ENCODE peak calls at places on chromosomes 16 and 17, in ten cellular contexts. K is ovary, G is body of pancreas, T is tibial nerve, D is uterus, B is Peyer's patch, Q is IMR-90, I is prostate gland, Y is adrenal gland, P is upper lobe of left lung. U is an unnamed sample.

GRCh38 chr16:1137604-1138003 is 15.3 kb upstream of the CACNA1H start:
- DNase-seq in K (peak; percentile 98), G (no peak), T (no peak), D (no peak), B (no peak), Q (peak; percentile 57), I (no peak), Y (peak; percentile 99), P (no peak), U (no peak)

GRCh38 chr17:79834575-79835469 is 4.4 kb downstream of the CBX4 start:
- DNase-seq in K (no peak), G (peak; percentile 41), T (no peak), D (no peak), B (no peak), Q (no peak), I (no peak), Y (no peak), P (no peak), U (peak; percentile 35)

GRCh38 chr17:61310611-61311010 is 89.0 kb upstream of the TBX2 start:
- DNase-seq in K (no peak), G (no peak), T (no peak), D (no peak), B (no peak), Q (no peak), I (no peak), Y (no peak), P (no peak), U (no peak)

GRCh38 chr16:50297301-50298074 is 31.1 kb downstream of the ADCY7 start:
- DNase-seq in K (no peak), G (no peak), T (no peak), D (peak; percentile 13), B (peak; percentile 34), Q (no peak), I (no peak), Y (peak; percentile 14), P (no peak), U (peak; percentile 44)

GRCh38 chr16:77993111-77993571 is 29.2 kb upstream of the CLEC3A start:
- DNase-seq in K (no peak), G (no peak), T (no peak), D (peak; percentile 19), B (no peak), Q (peak; percentile 65), I (no peak), Y (no peak), P (no peak), U (no peak)

GRCh38 chr16:11180489-11180888 is 75.5 kb downstream of the SOCS1 start:
- DNase-seq in K (no peak), G (no peak), T (no peak), D (no peak), B (no peak), Q (no peak), I (no peak), Y (no peak), P (peak; percentile 64), U (no peak)

GRCh38 chr17:51734462-51734861 is 424.1 kb downstream of the CA10 start:
- DNase-seq in K (no peak), G (no peak), T (no peak), D (no peak), B (no peak), Q (no peak), I (no peak), Y (no peak), P (no peak), U (no peak)

GRCh38 chr17:82247856-82248671 is 19.2 kb downstream of the SLC16A3 start:
- DNase-seq in K (no peak), G (no peak), T (no peak), D (no peak), B (no peak), Q (no peak), I (no peak), Y (peak; percentile 11), P (no peak), U (no peak)

GRCh38 chr17:42288078-42288984 is at the start of gene STAT5A:
- DNase-seq in K (peak; percentile 89), G (peak; percentile 86), T (peak; percentile 83), D (peak; percentile 91), B (peak; percentile 95), Q (peak; percentile 69), I (peak; percentile 84), Y (peak; percentile 90), P (peak; percentile 95), U (peak; percentile 90)

GRCh38 chr17:42290577-42290976 is 2.3 kb downstream of the STAT5A start:
- DNase-seq in K (peak; percentile 3), G (no peak), T (no peak), D (no peak), B (peak; percentile 14), Q (no peak), I (no peak), Y (peak; percentile 10), P (no peak), U (no peak)

GRCh38 chr17:42289863-42290165 is 1.5 kb downstream of the STAT5A start:
- DNase-seq in K (peak; percentile 12), G (no peak), T (no peak), D (peak; percentile 15), B (peak; percentile 48), Q (no peak), I (no peak), Y (no peak), P (no peak), U (no peak)

GRCh38 chr17:42287305-42288077 is 807 bp upstream of the STAT5A start:
- DNase-seq in K (peak; percentile 57), G (peak; percentile 15), T (no peak), D (peak; percentile 53), B (peak; percentile 76), Q (no peak), I (no peak), Y (peak; percentile 82), P (peak; percentile 66), U (no peak)

DNA sequence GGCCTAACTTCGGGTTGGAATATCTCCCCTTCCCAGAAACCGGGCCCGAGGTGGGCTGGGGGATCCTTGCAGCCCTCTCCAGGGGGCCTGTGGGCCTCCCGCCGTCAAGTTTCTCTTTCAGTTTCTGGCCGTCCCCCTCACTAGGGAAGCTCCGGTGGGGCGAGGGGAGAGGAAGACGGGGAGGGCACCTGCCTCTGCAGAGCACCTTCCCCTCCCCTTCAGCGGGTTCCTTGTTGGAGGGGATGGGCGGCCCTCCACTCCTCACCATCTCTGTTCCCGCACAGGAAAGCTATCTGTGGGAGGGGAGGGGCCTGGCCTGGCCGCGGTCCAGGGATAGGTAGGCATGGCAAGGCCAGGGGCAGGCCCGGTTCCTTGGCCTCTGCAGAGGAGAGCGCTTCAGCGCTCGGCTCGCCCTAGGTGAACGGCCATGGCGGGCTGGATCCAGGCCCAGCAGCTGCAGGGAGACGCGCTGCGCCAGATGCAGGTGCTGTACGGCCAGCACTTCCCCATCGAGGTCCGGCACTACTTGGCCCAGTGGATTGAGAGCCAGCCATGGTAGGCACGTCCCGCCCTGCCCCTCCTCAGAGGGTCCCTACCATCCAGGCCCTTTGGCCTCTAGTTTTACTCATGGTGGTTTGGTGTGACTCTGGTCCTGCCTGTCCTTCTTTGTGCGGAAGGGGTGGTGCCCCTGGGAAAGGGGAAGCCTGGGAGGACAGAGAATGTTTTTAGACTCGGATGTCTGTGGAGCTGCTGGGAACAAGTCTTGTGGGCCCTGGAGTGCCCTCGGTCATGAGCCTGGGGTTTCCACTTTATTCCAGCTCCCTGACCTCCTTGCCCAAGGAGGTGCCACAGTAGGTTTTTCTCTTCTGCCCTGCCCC is 926 bp downstream of the STAT5A start:
- DNase-seq in K (peak; percentile 53), G (peak; percentile 46), T (peak; percentile 15), D (peak; percentile 55), B (peak; percentile 77), Q (no peak), I (no peak), Y (peak; percentile 61), P (peak; percentile 59), U (peak; percentile 66)
- H3K27ac ChIP-seq in K (peak overlapping the region; percentile 87), G (peak overlapping the region; percentile 78), T (peak overlapping the region; percentile 90), D (peak overlapping the region; percentile 91), B (peak overlapping the region; percentile 87), Q (no peak overlapping the region), I (peak overlapping the region; percentile 84), Y (peak overlapping the region; percentile 65), P (peak overlapping the region; percentile 93), U (no peak overlapping the region)

GRCh38 chr16:72008424-72009216 is at the start of gene DHODH:
- DNase-seq in K (peak; percentile 96), G (peak; percentile 98), T (peak; percentile 93), D (peak; percentile 96), B (peak; percentile 99), Q (peak; percentile 96), I (peak; percentile 96), Y (peak; percentile 99), P (peak; percentile 98), U (peak; percentile 98)
- TF ChIP-seq POLR2A in K (peak; percentile 6), G (peak; percentile 16), T (peak; percentile 40), D (peak; percentile 18), B (peak; percentile 33), Q (no peak), I (peak; percentile 51), Y (peak; percentile 34), P (no peak), U (peak; percentile 91)

GRCh38 chr16:23832882-23833281 is 2.9 kb upstream of the PRKCB start:
- DNase-seq in K (no peak), G (no peak), T (no peak), D (no peak), B (no peak), Q (no peak), I (no peak), Y (no peak), P (no peak), U (no peak)
- H3K9me3 ChIP-seq in K (no peaks in the 10 kb centered on the region), G (peaks cover 8% of the 10 kb centered on the region), T (no peaks in the 10 kb centered on the region), D (no peaks in the 10 kb centered on the region), B (no peaks in the 10 kb centered on the region), Q (peaks cover 3% of the 10 kb centered on the region), I (no peaks in the 10 kb centered on the region), Y (no peaks in the 10 kb centered on the region), P (peaks cover 15% of the 10 kb centered on the region), U (no peaks in the 10 kb centered on the region)

GRCh38 chr17:38922538-38923291 is 2.7 kb upstream of the LASP1NB start:
- DNase-seq in K (peak; percentile 84), G (peak; percentile 66), T (peak; percentile 69), D (peak; percentile 89), B (peak; percentile 76), Q (peak; percentile 69), I (peak; percentile 58), Y (peak; percentile 78), P (peak; percentile 59), U (peak; percentile 73)

GRCh38 chr17:38921756-38922411 is 3.5 kb upstream of the LASP1NB start:
- DNase-seq in K (no peak), G (no peak), T (no peak), D (no peak), B (peak; percentile 46), Q (no peak), I (no peak), Y (no peak), P (no peak), U (no peak)

GRCh38 chr17:38925263-38925995 is at the start of gene LASP1NB:
- DNase-seq in K (peak; percentile 80), G (no peak), T (no peak), D (peak; percentile 52), B (peak; percentile 49), Q (peak; percentile 70), I (no peak), Y (no peak), P (no peak), U (no peak)

GRCh38 chr17:38920374-38921291 is 4.8 kb upstream of the LASP1NB start:
- DNase-seq in K (no peak), G (no peak), T (no peak), D (no peak), B (peak; percentile 39), Q (no peak), I (no peak), Y (no peak), P (no peak), U (no peak)

DNA sequence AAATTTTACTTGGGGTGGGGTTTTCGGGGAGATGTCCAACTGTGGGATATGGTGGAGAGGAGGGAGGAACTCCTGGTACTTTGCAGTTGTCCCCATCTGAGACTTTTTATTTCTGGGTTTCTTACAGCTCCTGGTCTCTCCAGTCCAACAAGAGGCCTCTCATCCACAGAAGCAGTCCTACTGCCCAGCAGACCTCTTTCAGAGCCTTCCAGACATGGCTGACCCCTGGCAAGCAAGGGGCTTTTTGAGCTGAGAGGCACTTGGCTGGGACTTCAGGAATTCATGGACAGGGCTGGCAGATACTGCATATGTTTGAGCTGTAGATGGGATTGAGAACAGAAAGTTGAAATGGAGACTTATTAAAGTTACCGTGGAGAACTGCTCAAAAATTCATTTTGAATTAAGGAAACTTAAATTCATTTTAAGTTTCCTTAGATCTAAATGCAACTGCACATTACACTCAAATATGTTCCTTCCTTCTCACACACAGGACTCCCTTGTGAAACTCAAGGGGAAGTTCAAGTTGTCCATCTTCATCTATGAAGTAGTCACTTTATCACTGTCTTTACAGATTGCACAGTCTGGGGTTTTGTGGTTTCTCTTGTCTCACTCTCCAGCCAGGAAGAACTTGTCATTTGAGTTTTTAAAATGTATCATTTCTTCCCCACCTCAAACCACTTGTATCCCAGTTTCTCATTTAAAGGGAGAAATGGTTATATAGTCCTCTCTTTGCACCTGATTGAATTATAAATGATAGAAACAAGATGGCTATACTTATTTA is 1.1 kb downstream of the LASP1NB start:
- DNase-seq in K (no peak), G (no peak), T (no peak), D (no peak), B (no peak), Q (no peak), I (no peak), Y (no peak), P (no peak), U (no peak)
- H3K27ac ChIP-seq in K (no peak overlapping the region), G (no peak overlapping the region), T (peak overlapping the region; percentile 14), D (peak overlapping the region; percentile 71), B (no peak overlapping the region), Q (peak overlapping the region; percentile 76), I (no peak overlapping the region), Y (no peak overlapping the region), P (peak overlapping the region; percentile 42), U (no peak overlapping the region)

U was measured in right lobe of liver.